ENCODE peak calls at places on chromosomes 12 and 14, in eight cellular contexts. C, X, I, T, U, E, D and P are unnamed samples.

GRCh38 chr12:46722737-46723136 is 103.1 kb downstream of the SLC38A4 start:
- DNase-seq in C (no peak), X (peak), I (peak), T (no peak), U (no peak), E (no peak), D (no peak), P (no peak)

GRCh38 chr14:83253870-83254269 is 1720.2 kb upstream of the SEL1L start:
- DNase-seq in C (no peak), X (no peak), I (no peak), T (no peak), U (no peak), E (no peak), D (no peak), P (no peak)

GRCh38 chr12:101298426-101298825 is 18.5 kb downstream of the UTP20 start:
- DNase-seq in C (no peak), X (no peak), I (no peak), T (no peak), U (no peak), E (no peak), D (no peak), P (no peak)

GRCh38 chr14:28300356-28300755 is 466.2 kb upstream of the FOXG1 start:
- DNase-seq in C (no peak), X (no peak), I (no peak), T (no peak), U (no peak), E (no peak), D (no peak), P (no peak)

GRCh38 chr12:116597886-116598285 is 38.7 kb downstream of the MAP1LC3B2 start:
- DNase-seq in C (no peak), X (no peak), I (no peak), T (no peak), U (no peak), E (no peak), D (no peak), P (no peak)

GRCh38 chr14:32968972-32969544 is 30.4 kb downstream of the NPAS3 start:
- DNase-seq in C (no peak), X (no peak), I (no peak), T (no peak), U (no peak), E (no peak), D (no peak), P (no peak)

GRCh38 chr12:76790564-76791552 is 26.9 kb downstream of the ZDHHC17 start:
- DNase-seq in C (peak), X (no peak), I (peak), T (peak), U (no peak), E (no peak), D (peak), P (no peak)

GRCh38 chr12:53670308-53670707 is 5.6 kb downstream of the ATP5MC2 start:
- DNase-seq in C (no peak), X (no peak), I (no peak), T (no peak), U (no peak), E (no peak), D (no peak), P (no peak)

GRCh38 chr14:94021001-94021400 is 5.1 kb upstream of the OTUB2 start:
- DNase-seq in C (peak), X (no peak), I (no peak), T (no peak), U (no peak), E (no peak), D (no peak), P (no peak)

GRCh38 chr12:66403746-66404145 is 101.5 kb downstream of the HELB start:
- DNase-seq in C (no peak), X (peak), I (no peak), T (no peak), U (no peak), E (no peak), D (no peak), P (no peak)

GRCh38 chr12:14979468-14979867 is 6.6 kb downstream of the PDE6H start:
- DNase-seq in C (no peak), X (no peak), I (no peak), T (no peak), U (no peak), E (no peak), D (no peak), P (no peak)

GRCh38 chr12:46271846-46272245 is 3.0 kb upstream of the SLC38A1 start:
- DNase-seq in C (no peak), X (no peak), I (no peak), T (no peak), U (no peak), E (no peak), D (no peak), P (no peak)

GRCh38 chr12:52363111-52363679 is 4.1 kb downstream of the KRT85 start:
- DNase-seq in C (no peak), X (no peak), I (no peak), T (no peak), U (no peak), E (no peak), D (no peak), P (peak)

GRCh38 chr12:3224530-3224903 is 147.3 kb downstream of the TSPAN9 start:
- DNase-seq in C (no peak), X (no peak), I (no peak), T (no peak), U (no peak), E (no peak), D (no peak), P (no peak)

GRCh38 chr12:113180333-113180732 is 4.9 kb downstream of the DDX54 start:
- DNase-seq in C (no peak), X (no peak), I (no peak), T (no peak), U (no peak), E (peak), D (no peak), P (no peak)

GRCh38 chr14:73241481-73242165 is 4.3 kb downstream of the PAPLN start:
- DNase-seq in C (no peak), X (no peak), I (no peak), T (no peak), U (no peak), E (no peak), D (no peak), P (no peak)

GRCh38 chr12:8081921-8082577 is at the start of gene NECAP1:
- DNase-seq in C (peak), X (peak), I (peak), T (peak), U (peak), E (peak), D (peak), P (peak)
- TF ChIP-seq POLR2A in C (peak), X (peak), I (peak), T (peak), U (peak), E (peak), D (peak), P (peak)

GRCh38 chr12:118358008-118358359 is 14.7 kb downstream of the TAOK3 start:
- DNase-seq in C (no peak), X (no peak), I (no peak), T (no peak), U (no peak), E (no peak), D (no peak), P (no peak)
- H3K27ac ChIP-seq in C (no peak), X (peak), I (peak), T (no peak), U (no peak), E (no peak), D (no peak), P (peak)

GRCh38 chr14:53336729-53337128 is 183.6 kb upstream of the DDHD1 start:
- DNase-seq in C (no peak), X (no peak), I (no peak), T (no peak), U (no peak), E (no peak), D (no peak), P (no peak)
- TF ChIP-seq POLR2A in C (no peak), X (no peak), I (no peak), T (no peak), U (no peak), E (no peak), D (no peak), P (no peak)

GRCh38 chr12:50533203-50533584 is 28.4 kb downstream of the DIP2B start:
- DNase-seq in C (no peak), X (no peak), I (no peak), T (no peak), U (no peak), E (no peak), D (no peak), P (no peak)
- H3K27ac ChIP-seq in C (peak), X (peak), I (peak), T (peak), U (peak), E (no peak), D (peak), P (peak)

GRCh38 chr12:93572712-93573551 is 457 bp downstream of the SOCS2 start:
- DNase-seq in C (no peak), X (peak), I (peak), T (no peak), U (peak), E (no peak), D (no peak), P (peak)
- TF ChIP-seq POLR2A in C (no peak), X (no peak), I (no peak), T (no peak), U (no peak), E (no peak), D (no peak), P (no peak)